ENCODE peak calls at places on chromosomes 13 and 19, in six cellular contexts. S is OCI-LY7; K is ovary; F is AG04450; R is cardiac muscle cell; P is CD4-positive, CD25-positive, alpha-beta regulatory T cell. Q is an unnamed sample.

GRCh38 chr19:55241935-55242464 is 13.4 kb upstream of the TMEM86B start:
- DNase-seq in S (no peak), K (no peak), F (no peak), R (no peak), P (no peak), Q (no peak)

GRCh38 chr13:39571502-39572092 is 31.4 kb downstream of the LHFPL6 start:
- DNase-seq in S (no peak), K (no peak), F (no peak), R (no peak), P (no peak), Q (no peak)

GRCh38 chr13:47076536-47076935 is 179.7 kb upstream of the HTR2A start:
- DNase-seq in S (no peak), K (no peak), F (no peak), R (no peak), P (no peak), Q (no peak)

GRCh38 chr19:5182811-5183210 is 157.8 kb downstream of the PTPRS start:
- DNase-seq in S (no peak), K (no peak), F (no peak), R (no peak), P (no peak), Q (no peak)

GRCh38 chr13:46759861-46760260 is 37.1 kb downstream of the ESD start:
- DNase-seq in S (peak; percentile 16), K (no peak), F (no peak), R (no peak), P (no peak), Q (no peak)

GRCh38 chr19:35291259-35291658 is 702 bp upstream of the MAG start:
- DNase-seq in S (peak; percentile 57), K (no peak), F (no peak), R (no peak), P (no peak), Q (no peak)

GRCh38 chr13:42333613-42334328 is 61.8 kb downstream of the AKAP11 start:
- DNase-seq in S (peak; percentile 33), K (no peak), F (no peak), R (peak; percentile 49), P (peak; percentile 26), Q (no peak)

GRCh38 chr19:45477713-45478453 is 10.1 kb downstream of the FOSB start:
- DNase-seq in S (peak; percentile 51), K (no peak), F (no peak), R (no peak), P (no peak), Q (no peak)

GRCh38 chr13:108525867-108526266 is 103.5 kb upstream of the MYO16 start:
- DNase-seq in S (no peak), K (no peak), F (no peak), R (no peak), P (no peak), Q (no peak)

GRCh38 chr19:48190288-48191284 is 20.1 kb downstream of the ZSWIM9 start:
- DNase-seq in S (peak; percentile 90), K (no peak), F (peak; percentile 27), R (peak; percentile 17), P (peak; percentile 33), Q (peak; percentile 86)

GRCh38 chr13:50215389-50215788 is 200.1 kb downstream of the KCNRG start:
- DNase-seq in S (no peak), K (no peak), F (no peak), R (no peak), P (no peak), Q (no peak)

GRCh38 chr19:55210120-55210493 is 806 bp upstream of the PTPRH start:
- DNase-seq in S (no peak), K (no peak), F (peak; percentile 88), R (no peak), P (no peak), Q (no peak)

GRCh38 chr19:4523306-4524110 is 5.2 kb upstream of the PLIN4 start:
- DNase-seq in S (peak; percentile 33), K (no peak), F (no peak), R (peak; percentile 70), P (no peak), Q (no peak)

GRCh38 chr19:13018037-13018914 is 23.0 kb downstream of the NFIX start:
- DNase-seq in S (no peak), K (peak; percentile 86), F (no peak), R (no peak), P (no peak), Q (peak; percentile 59)

GRCh38 chr13:46844431-46844830 is 47.5 kb upstream of the ESD start:
- DNase-seq in S (no peak), K (no peak), F (no peak), R (no peak), P (no peak), Q (no peak)

GRCh38 chr19:1633269-1633606 is 19.2 kb downstream of the TCF3 start:
- DNase-seq in S (no peak), K (no peak), F (no peak), R (no peak), P (no peak), Q (no peak)

GRCh38 chr19:42193294-42193693 is 24.2 kb downstream of the DEDD2 start:
- DNase-seq in S (no peak), K (no peak), F (no peak), R (no peak), P (no peak), Q (no peak)
- H3K27ac ChIP-seq in S (no peak overlapping the region), K (no peak overlapping the region), F (no peak overlapping the region), R (no peak overlapping the region), P (no peak overlapping the region), Q (no peak overlapping the region)

GRCh38 chr19:38695319-38695683 is 47.9 kb downstream of the ACTN4 start:
- DNase-seq in S (no peak), K (no peak), F (no peak), R (no peak), P (no peak), Q (no peak)

GRCh38 chr19:38695832-38696732 is 48.2 kb downstream of the CAPN12 start:
- DNase-seq in S (no peak), K (no peak), F (no peak), R (no peak), P (no peak), Q (no peak)

GRCh38 chr19:38692458-38693379 is 45.3 kb downstream of the ACTN4 start:
- DNase-seq in S (no peak), K (no peak), F (no peak), R (no peak), P (no peak), Q (no peak)

GRCh38 chr19:38691938-38692457 is 44.5 kb downstream of the ACTN4 start:
- DNase-seq in S (no peak), K (no peak), F (peak; percentile 55), R (no peak), P (no peak), Q (no peak)

DNA sequence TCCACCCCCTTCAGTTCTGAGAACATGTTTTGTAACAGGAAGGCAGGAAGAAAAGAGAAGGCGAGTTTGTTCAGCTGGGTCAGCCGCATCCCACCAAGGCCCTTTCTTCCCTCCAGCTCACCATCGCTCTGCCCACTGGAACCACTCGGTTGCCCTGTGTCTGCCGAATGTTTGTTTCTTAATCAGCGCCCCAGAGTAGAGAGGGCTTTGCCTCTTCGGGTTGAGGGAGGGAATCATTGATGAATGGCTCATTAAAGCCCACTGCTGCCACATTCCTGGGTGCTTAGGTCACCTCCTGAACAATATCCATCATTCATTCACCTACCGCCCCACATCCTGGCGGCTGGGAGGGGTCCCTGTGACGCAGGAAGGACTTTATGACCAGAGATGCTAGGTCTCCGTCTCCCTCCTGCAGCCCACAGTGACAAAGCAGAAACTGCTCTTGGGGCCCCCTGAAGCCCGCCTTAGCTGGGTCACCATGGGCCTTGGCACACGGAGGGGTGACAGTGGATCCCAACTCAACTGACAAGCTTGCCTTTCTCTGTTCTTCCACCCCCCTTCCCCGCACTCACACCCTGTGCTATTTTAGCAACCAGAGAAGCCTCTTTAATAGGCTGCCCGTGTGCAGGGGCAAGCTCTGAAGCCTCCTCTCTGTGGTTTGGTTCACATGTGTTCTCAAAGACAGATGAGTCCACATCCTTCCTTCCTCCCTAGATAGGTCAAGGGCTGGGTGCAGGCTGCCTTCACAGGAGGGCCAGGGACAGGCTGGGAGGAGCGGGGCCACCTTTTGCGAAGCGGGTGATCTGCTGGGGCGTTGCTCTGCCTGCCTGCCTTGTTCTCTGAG is 46.2 kb downstream of the ACTN4 start:
- DNase-seq in S (peak; percentile 9), K (no peak), F (no peak), R (no peak), P (peak; percentile 53), Q (no peak)
- H3K4me3 ChIP-seq in S (no peak overlapping the region), K (no peak overlapping the region), F (no peak overlapping the region), R (no peak overlapping the region), P (peak overlapping the region; percentile 38), Q (no peak overlapping the region)

GRCh38 chr13:27035892-27036235 is 135.7 kb downstream of the USP12 start:
- DNase-seq in S (no peak), K (no peak), F (no peak), R (no peak), P (no peak), Q (no peak)

GRCh38 chr13:27034678-27035111 is 136.9 kb downstream of the USP12 start:
- DNase-seq in S (no peak), K (no peak), F (no peak), R (peak; percentile 25), P (no peak), Q (peak; percentile 67)

GRCh38 chr13:27037171-27037570 is 134.4 kb downstream of the USP12 start:
- DNase-seq in S (no peak), K (no peak), F (no peak), R (no peak), P (no peak), Q (no peak)

GRCh38 chr13:27037571-27037970 is 134.0 kb downstream of the USP12 start:
- DNase-seq in S (no peak), K (no peak), F (no peak), R (no peak), P (no peak), Q (no peak)

GRCh38 chr13:27036236-27036981 is 135.2 kb downstream of the USP12 start:
- DNase-seq in S (no peak), K (no peak), F (no peak), R (no peak), P (no peak), Q (no peak)
- H3K27ac ChIP-seq in S (no peak overlapping the region), K (no peak overlapping the region), F (no peak overlapping the region), R (no peak overlapping the region), P (no peak overlapping the region), Q (no peak overlapping the region)

DNA sequence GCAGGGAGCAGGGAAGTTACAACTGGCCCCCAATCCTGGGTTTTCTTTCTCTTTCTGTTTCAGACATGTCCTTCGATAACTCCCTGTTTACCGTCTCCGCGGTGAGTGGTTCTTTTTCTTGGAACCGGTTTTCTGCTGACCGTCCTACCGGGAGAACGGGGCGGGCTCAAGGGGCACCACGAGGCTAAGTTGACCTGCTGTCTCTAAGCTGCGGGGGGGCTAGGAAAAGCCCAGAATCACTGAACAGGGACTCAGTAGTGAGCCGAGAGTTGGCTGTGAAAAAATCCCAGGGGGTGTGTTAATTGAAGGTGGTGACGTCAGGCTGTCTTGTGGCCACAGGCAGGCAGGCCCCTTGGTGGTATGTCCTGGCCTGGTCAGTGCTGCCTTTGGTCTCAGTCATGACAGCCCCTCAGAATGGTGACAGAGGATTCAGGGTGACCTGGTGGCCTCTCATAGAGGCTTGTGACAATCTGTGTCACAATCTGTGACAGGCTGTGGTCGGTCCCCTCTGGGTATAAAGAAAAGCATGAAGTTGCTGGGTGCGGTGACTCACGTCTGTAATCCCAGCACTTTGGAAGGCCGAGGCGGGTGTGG is 8.1 kb upstream of the CARM1 start:
- DNase-seq in S (no peak), K (peak; percentile 55), F (no peak), R (peak; percentile 8), P (no peak), Q (no peak)
- H3K4me3 ChIP-seq in S (no peak overlapping the region), K (no peak overlapping the region), F (no peak overlapping the region), R (no peak overlapping the region), P (no peak overlapping the region), Q (no peak overlapping the region)

GRCh38 chr19:30001301-30001700 is 59.3 kb downstream of the URI1 start:
- DNase-seq in S (no peak), K (no peak), F (no peak), R (no peak), P (no peak), Q (no peak)
- H3K27ac ChIP-seq in S (no peak overlapping the region), K (no peak overlapping the region), F (no peak overlapping the region), R (no peak overlapping the region), P (no peak overlapping the region), Q (no peak overlapping the region)

GRCh38 chr19:28883241-28883693 is 329.7 kb downstream of the UQCRFS1 start:
- DNase-seq in S (no peak), K (peak; percentile 36), F (no peak), R (peak; percentile 74), P (no peak), Q (no peak)
- H3K4me3 ChIP-seq in S (no peak overlapping the region), K (no peak overlapping the region), F (no peak overlapping the region), R (no peak overlapping the region), P (no peak overlapping the region), Q (peak overlapping the region; percentile 47)

Q was measured in dorsolateral prefrontal cortex.